ENCODE peak calls at places on chromosome 1, in nine cellular contexts. M is globus pallidus, Z is Kasumi-1, Y is RKO, L is activated T-helper 1 cell treated with Interleukin-2 at 50 U/mL for 16 hours, K is SK-N-SH, S is ecto neural progenitor cell, H is NCI-H1105, N is upper lobe of right lung. U is an unnamed sample.
A peak's percentile ranks its signal among the peaks of the same experiment; 100 is the strongest.

GRCh38 chr1:112956503-112957132 is 622 bp upstream of the SLC16A1 start:
- DNase-seq in M (no peak), Z (no peak), Y (no peak), L (no peak), K (no peak), S (no peak), H (no peak), N (no peak), U (no peak)

GRCh38 chr1:15578921-15579682 is 5.7 kb downstream of the AGMAT start:
- DNase-seq in M (no peak), Z (no peak), Y (no peak), L (no peak), K (no peak), S (no peak), H (no peak), N (peak; percentile 48), U (no peak)

GRCh38 chr1:64539808-64540207 is 69.9 kb downstream of the CACHD1 start:
- DNase-seq in M (no peak), Z (no peak), Y (no peak), L (no peak), K (no peak), S (no peak), H (peak; percentile 25), N (no peak), U (peak; percentile 19)

GRCh38 chr1:31639543-31639942 is 5.1 kb downstream of the PEF1 start:
- DNase-seq in M (no peak), Z (peak; percentile 8), Y (peak; percentile 12), L (no peak), K (no peak), S (no peak), H (no peak), N (no peak), U (no peak)

GRCh38 chr1:46244656-46245371 is 2.7 kb upstream of the RAD54L start:
- DNase-seq in M (no peak), Z (peak; percentile 69), Y (peak; percentile 65), L (no peak), K (peak; percentile 50), S (no peak), H (peak; percentile 8), N (no peak), U (no peak)

GRCh38 chr1:201719812-201720521 is 109.0 kb upstream of the IPO9 start:
- DNase-seq in M (peak; percentile 94), Z (peak; percentile 5), Y (no peak), L (no peak), K (no peak), S (peak; percentile 71), H (no peak), N (no peak), U (no peak)

GRCh38 chr1:27153549-27153886 is 1.4 kb downstream of the SLC9A1 start:
- DNase-seq in M (no peak), Z (no peak), Y (no peak), L (no peak), K (no peak), S (no peak), H (no peak), N (no peak), U (no peak)

GRCh38 chr1:10338047-10338446 is 60.8 kb upstream of the PGD start:
- DNase-seq in M (peak; percentile 87), Z (peak; percentile 49), Y (peak; percentile 48), L (no peak), K (peak; percentile 71), S (peak; percentile 57), H (peak; percentile 9), N (no peak), U (no peak)

GRCh38 chr1:182410138-182410537 is 9.7 kb upstream of the TEDDM1 start:
- DNase-seq in M (no peak), Z (no peak), Y (no peak), L (no peak), K (no peak), S (no peak), H (no peak), N (no peak), U (no peak)

GRCh38 chr1:162676767-162677166 is 44.5 kb downstream of the DDR2 start:
- DNase-seq in M (no peak), Z (no peak), Y (no peak), L (no peak), K (no peak), S (no peak), H (no peak), N (no peak), U (no peak)

U was measured in SHP77 treated with DMSO at 0.1 percent for 48 hours.